ENCODE peak calls at places on chromosomes 5 and 9, in four cellular contexts. J is stimulated activated naive CD8-positive, alpha-beta T cell treated with anti-CD3 and anti-CD28 coated beads, Interleukin-15, Interleukin-2, amounts not matched to agents 100 U/mL and 50 U/mL, for 24 hours; S is COR-L47; R is retina. P is an unnamed sample.

GRCh38 chr9:81397735-81398381 is 291.5 kb downstream of the TLE1 start:
- DNase-seq in R (no peak), S (no peak), J (no peak), P (no peak)

GRCh38 chr5:179900707-179901106 is 7.0 kb downstream of the TBC1D9B start:
- DNase-seq in J (no peak), R (peak), S (no peak), P (no peak)

GRCh38 chr5:87125796-87126195 is 141.9 kb upstream of the RASA1 start:
- DNase-seq in S (no peak), R (no peak), J (no peak), P (no peak)

GRCh38 chr9:29830815-29831214 is 2257.5 kb upstream of the C9orf72 start:
- DNase-seq in S (peak), J (no peak), R (peak), P (no peak)

GRCh38 chr9:109815366-109815947 is 35.5 kb downstream of the PALM2AKAP2 start:
- DNase-seq in R (no peak), J (no peak), S (no peak), P (no peak)

GRCh38 chr9:110443878-110444245 is 106.2 kb upstream of the TXNDC8 start:
- DNase-seq in R (no peak), J (no peak), S (no peak), P (no peak)

GRCh38 chr5:101429241-101429640 is 526.2 kb upstream of the ST8SIA4 start:
- DNase-seq in S (no peak), J (no peak), R (no peak), P (no peak)

GRCh38 chr5:60332244-60333018 is 367.5 kb downstream of the DEPDC1B start:
- DNase-seq in S (no peak), J (no peak), R (no peak), P (no peak)

GRCh38 chr5:168935183-168935582 is 356.0 kb upstream of the PANK3 start:
- DNase-seq in S (no peak), J (no peak), R (no peak), P (no peak)

GRCh38 chr5:41722359-41722950 is 147.8 kb downstream of the OXCT1 start:
- DNase-seq in S (peak), J (no peak), R (no peak), P (no peak)

GRCh38 chr9:97703437-97704326 is 6.5 kb upstream of the XPA start:
- DNase-seq in J (peak), R (no peak), S (peak), P (peak)

GRCh38 chr9:115551396-115551795 is 433.4 kb upstream of the TNC start:
- DNase-seq in J (no peak), S (no peak), R (no peak), P (no peak)

GRCh38 chr9:131190191-131190590 is 64.8 kb downstream of the NUP214 start:
- DNase-seq in J (no peak), R (no peak), S (no peak), P (no peak)

GRCh38 chr9:75039006-75039405 is 10.9 kb upstream of the CARNMT1 start:
- DNase-seq in R (no peak), S (no peak), J (no peak), P (no peak)

P was measured in activated CD4-positive, alpha-beta memory T cell treated with anti-CD3 and anti-CD28 coated beads for 36 hours.